ENCODE peak calls at places on chromosomes 3 and 15, in eight cellular contexts. X is ACHN; T is RWPE1; R is astrocyte of the cerebellum; S is CD8-positive, alpha-beta memory T cell; V is GM19239; I is hepatic stellate cell; Y is mesendoderm. Q is an unnamed sample.

GRCh38 chr15:48177875-48178611 is at the start of gene MYEF2:
- DNase-seq in X (peak; percentile 84), T (peak; percentile 57), R (peak; percentile 36), S (peak; percentile 48), V (peak; percentile 49), I (peak; percentile 31), Y (peak; percentile 93), Q (no peak)

GRCh38 chr3:31274406-31275024 is 258.2 kb upstream of the STT3B start:
- DNase-seq in X (no peak), T (no peak), R (no peak), S (no peak), V (no peak), I (peak; percentile 26), Y (no peak), Q (no peak)

GRCh38 chr3:35184775-35185174 is 454.6 kb upstream of the ARPP21 start:
- DNase-seq in X (no peak), T (no peak), R (peak; percentile 81), S (no peak), V (no peak), I (no peak), Y (no peak), Q (no peak)

GRCh38 chr3:48405971-48406370 is 23.9 kb downstream of the PLXNB1 start:
- DNase-seq in X (no peak), T (no peak), R (no peak), S (no peak), V (peak; percentile 1), I (no peak), Y (no peak), Q (no peak)

GRCh38 chr3:131669590-131669989 is 166.8 kb upstream of the MRPL3 start:
- DNase-seq in X (no peak), T (no peak), R (no peak), S (no peak), V (no peak), I (no peak), Y (no peak), Q (no peak)

GRCh38 chr3:157376596-157377300 is 59.9 kb upstream of the PTX3 start:
- DNase-seq in X (no peak), T (no peak), R (no peak), S (no peak), V (no peak), I (no peak), Y (no peak), Q (no peak)

GRCh38 chr3:125916376-125916978 is 52.5 kb upstream of the ROPN1B start:
- DNase-seq in X (peak; percentile 88), T (peak; percentile 82), R (peak; percentile 85), S (peak; percentile 90), V (peak; percentile 75), I (peak; percentile 82), Y (peak; percentile 98), Q (peak; percentile 70)

GRCh38 chr3:23992051-23992628 is 47.1 kb downstream of the NR1D2 start:
- DNase-seq in X (no peak), T (no peak), R (peak; percentile 76), S (no peak), V (no peak), I (no peak), Y (peak; percentile 59), Q (no peak)

GRCh38 chr3:37458162-37458895 is 283.9 kb upstream of the LRRFIP2 start:
- DNase-seq in X (no peak), T (no peak), R (no peak), S (no peak), V (no peak), I (no peak), Y (peak; percentile 84), Q (no peak)

GRCh38 chr15:80586141-80586540 is 109.0 kb upstream of the ABHD17C start:
- DNase-seq in X (no peak), T (no peak), R (no peak), S (no peak), V (no peak), I (no peak), Y (no peak), Q (no peak)

GRCh38 chr3:127304121-127304744 is 16.4 kb upstream of the PRR20G start:
- DNase-seq in X (peak; percentile 27), T (peak; percentile 63), R (no peak), S (no peak), V (no peak), I (no peak), Y (no peak), Q (no peak)

GRCh38 chr15:70492240-70493177 is 270.8 kb downstream of the UACA start:
- DNase-seq in X (peak; percentile 88), T (peak; percentile 84), R (peak; percentile 91), S (peak; percentile 77), V (no peak), I (peak; percentile 93), Y (no peak), Q (no peak)

GRCh38 chr3:46214751-46215352 is 6.7 kb upstream of the CCR1 start:
- DNase-seq in X (peak; percentile 1), T (no peak), R (no peak), S (no peak), V (peak; percentile 23), I (no peak), Y (peak; percentile 86), Q (no peak)

GRCh38 chr15:94119923-94120775 is 111.2 kb upstream of the MCTP2 start:
- DNase-seq in X (peak; percentile 73), T (peak; percentile 81), R (peak; percentile 86), S (peak; percentile 22), V (peak; percentile 31), I (peak; percentile 37), Y (peak; percentile 91), Q (peak; percentile 78)

GRCh38 chr3:78990164-78990563 is 777.6 kb downstream of the ROBO1 start:
- DNase-seq in X (no peak), T (no peak), R (no peak), S (no peak), V (no peak), I (no peak), Y (no peak), Q (no peak)

GRCh38 chr3:36677331-36678007 is 86.9 kb downstream of the DCLK3 start:
- DNase-seq in X (peak; percentile 96), T (peak; percentile 13), R (peak; percentile 79), S (no peak), V (no peak), I (peak; percentile 34), Y (peak; percentile 95), Q (no peak)

GRCh38 chr15:24955549-24955929 is 752 bp downstream of the SNRPN start:
- DNase-seq in X (peak; percentile 2), T (no peak), R (no peak), S (no peak), V (no peak), I (no peak), Y (no peak), Q (no peak)

GRCh38 chr15:40266828-40267304 is 16.0 kb downstream of the ANKRD63 start:
- DNase-seq in X (peak; percentile 89), T (peak; percentile 98), R (peak; percentile 84), S (no peak), V (no peak), I (peak; percentile 98), Y (peak; percentile 71), Q (peak; percentile 76)

GRCh38 chr15:50543556-50543955 is 2.9 kb downstream of the USP50 start:
- DNase-seq in X (no peak), T (no peak), R (no peak), S (no peak), V (no peak), I (no peak), Y (no peak), Q (no peak)

GRCh38 chr15:68407886-68408500 is 24.0 kb downstream of the ITGA11 start:
- DNase-seq in X (no peak), T (no peak), R (no peak), S (no peak), V (no peak), I (no peak), Y (no peak), Q (no peak)

GRCh38 chr15:79539426-79539825 is 107.3 kb downstream of the MINAR1 start:
- DNase-seq in X (no peak), T (peak; percentile 67), R (no peak), S (no peak), V (no peak), I (no peak), Y (no peak), Q (no peak)

GRCh38 chr15:34102175-34102925 is 467 bp downstream of the PGBD4 start:
- DNase-seq in X (no peak), T (no peak), R (no peak), S (no peak), V (no peak), I (no peak), Y (no peak), Q (no peak)

GRCh38 chr3:55487376-55488241 is 503 bp upstream of the WNT5A start:
- DNase-seq in X (peak; percentile 22), T (peak; percentile 16), R (no peak), S (no peak), V (no peak), I (no peak), Y (peak; percentile 77), Q (no peak)

GRCh38 chr15:98860647-98861041 is 146.9 kb downstream of the PGPEP1L start:
- DNase-seq in X (no peak), T (no peak), R (no peak), S (no peak), V (no peak), I (no peak), Y (no peak), Q (no peak)